ENCODE peak calls at places on chromosome 13, in eight cellular contexts. M, J, L, B, T, Y, I and F are unnamed samples.
A peak's percentile ranks its signal among the peaks of the same experiment; 100 is the strongest.

GRCh38 chr13:100594731-100595130 is 6.1 kb upstream of the GGACT start:
- DNase-seq in M (no peak), J (no peak), I (no peak), T (no peak), Y (no peak), L (peak; percentile 53), B (no peak), F (no peak)

GRCh38 chr13:75123428-75123827 is 358.5 kb downstream of the TBC1D4 start:
- DNase-seq in I (no peak), M (no peak), J (no peak), B (no peak), L (no peak), T (no peak), Y (no peak), F (no peak)

GRCh38 chr13:33323766-33324525 is 38.4 kb upstream of the STARD13 start:
- DNase-seq in T (peak; percentile 80), Y (no peak), B (no peak), I (peak; percentile 63), M (no peak), J (no peak), L (no peak), F (no peak)

GRCh38 chr13:94351292-94352000 is 128.0 kb downstream of the DCT start:
- DNase-seq in M (no peak), Y (peak; percentile 58), L (no peak), J (no peak), B (no peak), T (peak; percentile 63), I (peak; percentile 92), F (no peak)

GRCh38 chr13:83219832-83220231 is 662.4 kb downstream of the SLITRK1 start:
- DNase-seq in I (no peak), T (no peak), L (no peak), Y (no peak), M (no peak), B (no peak), J (no peak), F (no peak)

GRCh38 chr13:71240906-71241305 is 626.1 kb downstream of the DACH1 start:
- DNase-seq in T (no peak), M (no peak), I (no peak), J (no peak), L (no peak), B (no peak), Y (no peak), F (no peak)

GRCh38 chr13:52010890-52011689 is at the start of gene ATP7B:
- DNase-seq in B (no peak), M (no peak), T (no peak), Y (no peak), L (peak; percentile 19), I (no peak), J (no peak), F (no peak)

GRCh38 chr13:109667754-109668360 is 118.5 kb downstream of the IRS2 start:
- DNase-seq in L (no peak), M (no peak), Y (no peak), I (no peak), B (no peak), T (no peak), J (no peak), F (no peak)

GRCh38 chr13:100855151-100855550 is 180.6 kb upstream of the TMTC4 start:
- DNase-seq in I (no peak), T (no peak), J (no peak), B (no peak), Y (no peak), M (no peak), L (no peak), F (no peak)

GRCh38 chr13:106152047-106152446 is 383.4 kb downstream of the EFNB2 start:
- DNase-seq in J (no peak), L (no peak), B (no peak), I (no peak), T (no peak), Y (no peak), M (no peak), F (no peak)

GRCh38 chr13:35210234-35210633 is 266.3 kb downstream of the MAB21L1 start:
- DNase-seq in M (no peak), L (no peak), Y (no peak), B (no peak), J (peak; percentile 57), T (peak; percentile 8), I (no peak), F (no peak)

GRCh38 chr13:22112956-22113750 is 442.3 kb downstream of the FGF9 start:
- DNase-seq in B (no peak), Y (no peak), J (no peak), I (no peak), T (no peak), L (no peak), M (no peak), F (no peak)

GRCh38 chr13:32779119-32779518 is 192.9 kb downstream of the PDS5B start:
- DNase-seq in M (no peak), J (no peak), I (no peak), B (no peak), Y (no peak), T (no peak), L (no peak), F (no peak)

GRCh38 chr13:28037399-28037798 is 48.9 kb upstream of the URAD start:
- DNase-seq in J (no peak), B (no peak), L (no peak), Y (no peak), I (peak; percentile 57), M (peak; percentile 56), T (peak; percentile 17), F (no peak)

GRCh38 chr13:110351636-110352420 is 44.7 kb downstream of the COL4A2 start:
- DNase-seq in M (no peak), B (no peak), L (no peak), T (no peak), J (no peak), I (no peak), Y (no peak), F (no peak)

DNA sequence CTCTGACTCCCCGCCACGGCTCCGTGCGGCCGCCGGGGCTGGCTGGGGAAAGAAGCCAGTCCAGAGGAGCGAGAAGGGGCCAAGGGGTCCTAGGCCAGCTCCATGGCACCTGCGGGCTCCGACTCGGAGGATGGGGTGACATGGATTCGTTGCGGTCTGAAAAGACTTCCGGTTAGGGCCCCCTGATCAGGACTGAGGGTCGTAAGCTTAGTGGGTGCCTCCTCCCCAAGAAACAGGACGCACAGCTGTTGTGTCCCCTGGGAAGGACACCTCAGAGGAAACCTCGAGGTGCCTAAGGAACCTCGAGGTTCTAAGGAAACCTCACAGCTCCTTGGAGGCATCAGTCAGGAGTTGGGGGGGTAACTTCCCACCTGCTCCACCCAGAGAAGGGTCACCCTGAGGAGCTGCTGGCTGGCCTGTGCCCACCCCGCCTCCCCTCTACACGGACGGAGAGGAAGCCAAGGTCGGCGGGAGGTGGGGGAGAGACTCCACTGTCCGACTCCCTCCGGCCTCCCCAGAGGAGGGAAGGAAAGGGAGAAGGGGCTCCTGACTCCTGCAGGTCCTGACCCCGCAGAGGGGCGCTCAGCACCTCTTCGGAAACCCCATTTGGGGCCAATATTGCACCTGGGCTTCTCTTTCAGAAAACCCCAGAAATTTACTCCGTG is 845 bp downstream of the ATP12A start:
- DNase-seq in I (no peak), M (no peak), T (no peak), Y (no peak), J (no peak), L (no peak), B (no peak), F (no peak)
- H3K4me3 ChIP-seq in I (no peak overlapping the region), M (no peak overlapping the region), T (no peak overlapping the region), Y (no peak overlapping the region), J (peak overlapping the region; percentile 52), L (no peak overlapping the region), B (peak overlapping the region; percentile 35), F (peak overlapping the region; percentile 42)

GRCh38 chr13:57582032-57582431 is 49.5 kb upstream of the PCDH17 start:
- DNase-seq in Y (no peak), M (no peak), J (no peak), T (no peak), B (no peak), L (no peak), I (no peak), F (no peak)
- TF ChIP-seq CTCF in Y (no peak), M (no peak), J (peak; percentile 11), T (no peak), B (no peak), L (no peak), I (no peak), F (no peak)

DNA sequence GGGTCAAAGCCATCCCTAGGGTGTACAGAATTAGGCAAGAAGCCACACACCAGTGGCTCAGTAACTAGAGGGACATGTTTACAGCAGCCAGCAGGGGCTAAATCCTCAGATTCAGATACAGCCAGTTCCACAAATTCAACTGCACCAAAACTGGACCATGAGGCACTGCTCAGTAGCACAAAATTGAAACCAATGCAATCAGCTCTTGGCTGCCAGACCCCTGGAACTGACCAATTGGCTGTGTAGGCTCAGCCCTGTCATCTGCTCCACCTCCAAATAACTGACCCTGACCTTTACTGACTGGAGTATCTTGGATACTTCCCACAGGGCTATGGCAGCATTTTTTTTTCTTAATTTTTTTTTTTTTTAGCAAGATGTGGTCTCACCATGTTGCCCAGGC is 226.5 kb downstream of the FOXO1 start:
- DNase-seq in J (no peak), T (no peak), B (no peak), M (no peak), I (no peak), L (peak; percentile 25), Y (no peak), F (no peak)
- H3K4me3 ChIP-seq in J (no peak overlapping the region), T (no peak overlapping the region), B (no peak overlapping the region), M (no peak overlapping the region), I (no peak overlapping the region), L (no peak overlapping the region), Y (no peak overlapping the region), F (no peak overlapping the region)

GRCh38 chr13:40769970-40770369 is 1.0 kb downstream of the MRPS31 start:
- DNase-seq in B (no peak), Y (no peak), L (no peak), J (no peak), I (no peak), T (no peak), M (no peak), F (no peak)

GRCh38 chr13:40774672-40775071 is 3.7 kb upstream of the MRPS31 start:
- DNase-seq in L (no peak), J (no peak), I (no peak), B (no peak), Y (no peak), T (no peak), M (no peak), F (no peak)

GRCh38 chr13:40772765-40773473 is 1.9 kb upstream of the MRPS31 start:
- DNase-seq in L (no peak), T (no peak), I (no peak), Y (no peak), M (no peak), B (no peak), J (no peak), F (no peak)

GRCh38 chr13:40770609-40770933 is 419 bp downstream of the MRPS31 start:
- DNase-seq in Y (no peak), I (no peak), B (no peak), T (no peak), L (no peak), M (no peak), J (no peak), F (no peak)

DNA sequence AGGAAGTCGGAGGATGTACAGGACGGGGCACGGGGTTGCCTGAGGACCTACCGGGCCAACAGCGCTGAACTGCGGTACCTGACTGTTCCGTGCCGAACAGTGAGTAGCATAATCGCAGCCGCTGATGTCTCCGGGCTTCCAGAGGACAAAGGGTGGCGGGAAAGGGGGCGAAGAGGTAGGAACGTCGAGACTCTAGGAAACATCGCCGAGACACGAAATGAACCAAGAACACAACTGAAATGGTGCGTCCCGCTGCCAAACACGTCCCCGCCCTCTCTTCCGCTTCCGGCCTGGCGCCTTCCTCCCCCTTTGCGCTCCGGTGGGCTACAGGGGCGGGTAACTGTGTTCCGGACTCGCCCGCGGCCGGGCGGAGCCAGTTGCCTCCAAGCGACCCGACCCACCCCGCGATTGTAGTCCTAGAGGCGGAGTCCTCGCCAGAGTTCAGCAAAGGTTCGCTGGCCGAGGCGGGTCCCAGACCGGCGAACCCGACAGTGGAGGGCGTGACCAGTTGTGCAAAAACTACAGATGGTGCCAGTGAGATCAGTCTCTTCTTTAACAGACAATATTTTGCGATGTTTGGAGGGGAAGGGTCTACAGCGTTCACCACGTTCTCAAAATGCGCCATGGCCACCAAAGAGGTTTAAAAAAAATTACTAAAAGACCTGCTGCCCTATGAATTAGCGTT is at the start of gene MRPS31:
- DNase-seq in J (peak; percentile 88), M (peak; percentile 88), L (peak; percentile 96), I (peak; percentile 91), Y (peak; percentile 50), T (peak; percentile 94), B (peak; percentile 91), F (peak; percentile 98)
- TF ChIP-seq CTCF in J (no peak), M (no peak), L (no peak), I (no peak), Y (no peak), T (no peak), B (peak; percentile 11), F (no peak)